ENCODE peak calls at places on chromosomes 3 and 15, in six cellular contexts. E is foreskin keratinocyte, J is suprapubic skin, R is endodermal cell, M is heart right ventricle, H is hepatocyte. Q is an unnamed sample.

GRCh38 chr3:21042184-21042583 is 708.8 kb downstream of the ZNF385D start:
- DNase-seq in E (no peak), J (no peak), R (no peak), M (no peak), H (no peak), Q (no peak)

GRCh38 chr15:87827126-87827525 is 429.4 kb downstream of the NTRK3 start:
- DNase-seq in E (no peak), J (no peak), R (no peak), M (no peak), H (no peak), Q (no peak)

GRCh38 chr3:179299316-179299715 is 23.5 kb upstream of the ZNF639 start:
- DNase-seq in E (no peak), J (no peak), R (no peak), M (no peak), H (no peak), Q (no peak)

GRCh38 chr3:197718904-197719303 is 17.8 kb downstream of the RUBCN start:
- DNase-seq in E (peak), J (no peak), R (no peak), M (no peak), H (peak), Q (peak)

GRCh38 chr3:129950318-129951046 is 24.0 kb upstream of the TRH start:
- DNase-seq in E (no peak), J (no peak), R (no peak), M (no peak), H (no peak), Q (no peak)

GRCh38 chr3:156575661-156576450 is 20.9 kb upstream of the SSR3 start:
- DNase-seq in E (no peak), J (no peak), R (no peak), M (no peak), H (no peak), Q (no peak)

GRCh38 chr15:89662893-89663673 is 7.8 kb upstream of the KIF7 start:
- DNase-seq in E (peak), J (no peak), R (peak), M (peak), H (peak), Q (peak)

GRCh38 chr3:27577504-27577903 is 93.3 kb upstream of the SLC4A7 start:
- DNase-seq in E (no peak), J (no peak), R (no peak), M (no peak), H (no peak), Q (no peak)

GRCh38 chr3:5757213-5757804 is 569.8 kb downstream of the EDEM1 start:
- DNase-seq in E (no peak), J (no peak), R (no peak), M (no peak), H (no peak), Q (no peak)

GRCh38 chr3:128971421-128971820 is 22.5 kb downstream of the CFAP92 start:
- DNase-seq in E (no peak), J (no peak), R (no peak), M (peak), H (peak), Q (no peak)

GRCh38 chr3:151765685-151766084 is 32.0 kb downstream of the AADACL2 start:
- DNase-seq in E (no peak), J (no peak), R (no peak), M (no peak), H (no peak), Q (no peak)

GRCh38 chr15:81752149-81752942 is 293.5 kb downstream of the MEX3B start:
- DNase-seq in E (peak), J (peak), R (peak), M (peak), H (peak), Q (peak)

GRCh38 chr15:82040862-82041261 is 5.0 kb downstream of the MEX3B start:
- DNase-seq in E (no peak), J (no peak), R (peak), M (no peak), H (peak), Q (no peak)

GRCh38 chr15:36161781-36162212 is 417.6 kb upstream of the CDIN1 start:
- DNase-seq in E (peak), J (no peak), R (peak), M (peak), H (peak), Q (no peak)

GRCh38 chr3:38297947-38298711 is 16.0 kb downstream of the SLC22A14 start:
- DNase-seq in E (peak), J (no peak), R (no peak), M (no peak), H (no peak), Q (no peak)

GRCh38 chr3:86785381-86785780 is 205.6 kb downstream of the VGLL3 start:
- DNase-seq in E (no peak), J (no peak), R (no peak), M (no peak), H (peak), Q (no peak)

GRCh38 chr3:171838218-171838720 is 4.9 kb upstream of the TMEM212 start:
- DNase-seq in E (no peak), J (no peak), R (peak), M (peak), H (no peak), Q (no peak)

GRCh38 chr3:71172951-71173350 is 410.6 kb downstream of the FOXP1 start:
- DNase-seq in E (no peak), J (no peak), R (no peak), M (no peak), H (peak), Q (no peak)

GRCh38 chr15:59917504-59918157 is 86.5 kb upstream of the FOXB1 start:
- DNase-seq in E (no peak), J (peak), R (peak), M (peak), H (peak), Q (peak)

GRCh38 chr15:40498418-40498817 is 27.6 kb downstream of the CHST14 start:
- DNase-seq in E (no peak), J (no peak), R (no peak), M (no peak), H (no peak), Q (no peak)

GRCh38 chr15:40498891-40499290 is 28.1 kb downstream of the CHST14 start:
- DNase-seq in E (no peak), J (no peak), R (no peak), M (no peak), H (no peak), Q (no peak)

GRCh38 chr15:40500584-40501330 is 30.0 kb downstream of the CHST14 start:
- DNase-seq in E (no peak), J (no peak), R (no peak), M (no peak), H (no peak), Q (no peak)

GRCh38 chr15:40499931-40500330 is 29.1 kb downstream of the CHST14 start:
- DNase-seq in E (no peak), J (no peak), R (no peak), M (no peak), H (no peak), Q (no peak)

GRCh38 chr15:40501487-40501886 is 30.7 kb downstream of the CHST14 start:
- DNase-seq in E (no peak), J (no peak), R (no peak), M (no peak), H (no peak), Q (no peak)
- H3K27ac ChIP-seq in E (no peak), J (no peak), R (no peak), M (no peak), H (no peak), Q (peak)

GRCh38 chr15:69979783-69980182 is 117.9 kb downstream of the TLE3 start:
- DNase-seq in E (no peak), J (no peak), R (no peak), M (no peak), H (no peak), Q (no peak)
- H3K27ac ChIP-seq in E (no peak), J (no peak), R (no peak), M (no peak), H (no peak), Q (no peak)

GRCh38 chr3:190589326-190589725 is 75.4 kb downstream of the IL1RAP start:
- DNase-seq in E (no peak), J (no peak), R (no peak), M (no peak), H (no peak), Q (no peak)

GRCh38 chr3:190582667-190583066 is 68.8 kb downstream of the IL1RAP start:
- DNase-seq in E (no peak), J (no peak), R (no peak), M (no peak), H (no peak), Q (no peak)

GRCh38 chr3:190591080-190591479 is 77.2 kb downstream of the IL1RAP start:
- DNase-seq in E (no peak), J (no peak), R (no peak), M (no peak), H (no peak), Q (no peak)

GRCh38 chr3:190585771-190586630 is 72.1 kb downstream of the IL1RAP start:
- DNase-seq in E (peak), J (no peak), R (peak), M (no peak), H (peak), Q (peak)

DNA sequence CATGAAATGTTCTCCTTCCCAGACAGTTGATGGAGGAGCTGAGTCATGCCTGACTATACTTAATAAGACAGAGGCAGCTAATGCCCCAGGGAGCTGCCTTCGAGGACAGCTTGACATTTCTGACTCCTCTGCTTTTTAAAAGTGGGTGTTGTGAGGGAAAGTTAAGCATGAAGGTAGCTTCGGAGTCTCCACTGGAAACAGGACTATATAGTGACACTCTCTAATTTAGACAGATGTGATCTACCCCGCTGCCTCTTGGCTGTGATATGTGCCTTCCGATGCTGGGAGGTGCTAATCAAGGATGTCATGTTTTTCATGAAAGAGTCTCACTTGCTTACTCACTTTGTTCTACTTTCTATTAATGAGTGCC is 72.7 kb downstream of the IL1RAP start:
- DNase-seq in E (peak), J (no peak), R (no peak), M (no peak), H (peak), Q (peak)
- H3K27ac ChIP-seq in E (peak), J (peak), R (no peak), M (peak), H (peak), Q (peak)

GRCh38 chr3:12451481-12451880 is 32.8 kb upstream of the TSEN2 start:
- DNase-seq in E (no peak), J (peak), R (no peak), M (no peak), H (no peak), Q (no peak)

GRCh38 chr3:12451960-12452359 is 32.3 kb upstream of the TSEN2 start:
- DNase-seq in E (no peak), J (no peak), R (no peak), M (no peak), H (no peak), Q (no peak)

GRCh38 chr3:12447075-12447474 is 37.2 kb upstream of the TSEN2 start:
- DNase-seq in E (no peak), J (no peak), R (no peak), M (no peak), H (no peak), Q (no peak)

GRCh38 chr3:12452361-12453330 is 31.6 kb upstream of the TSEN2 start:
- DNase-seq in E (no peak), J (peak), R (no peak), M (no peak), H (no peak), Q (no peak)

DNA sequence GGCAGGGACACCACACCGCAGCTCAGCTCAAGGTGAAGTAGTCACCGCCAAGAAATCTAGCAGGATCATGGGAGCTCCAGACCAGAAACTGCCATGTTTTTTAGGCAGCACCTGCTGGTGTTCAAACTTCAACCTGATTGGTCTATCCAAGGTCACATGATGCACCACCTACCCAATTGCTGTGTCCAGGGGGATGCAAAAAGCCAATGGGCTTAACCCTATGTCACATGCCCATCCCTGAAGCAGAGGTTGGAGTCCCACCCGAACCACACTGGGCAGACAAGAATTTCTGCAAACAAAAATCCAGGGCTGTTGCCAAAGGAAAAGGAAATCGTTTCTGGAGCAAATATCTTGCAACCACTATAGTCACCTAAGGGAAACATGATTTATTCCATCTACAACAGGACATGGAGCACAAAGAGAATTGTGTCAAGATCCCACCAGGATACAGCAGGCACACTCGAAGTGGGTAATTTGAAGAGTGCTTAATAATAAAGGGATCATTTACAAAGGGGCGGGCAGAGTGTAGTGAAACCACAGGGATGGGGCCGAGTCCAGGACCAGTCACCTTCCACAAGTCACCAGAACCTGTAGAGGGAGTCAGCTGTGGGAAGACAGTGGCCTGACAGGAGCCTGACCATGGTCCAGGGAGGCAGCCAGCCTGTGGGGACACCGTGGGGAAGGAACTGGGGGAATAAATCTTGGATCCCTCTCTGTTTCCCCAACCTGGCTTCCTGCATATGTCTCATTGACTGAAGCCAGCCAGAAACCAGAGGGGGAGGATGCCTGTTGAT is 34.2 kb upstream of the TSEN2 start:
- DNase-seq in E (no peak), J (no peak), R (no peak), M (no peak), H (no peak), Q (no peak)
- H3K27ac ChIP-seq in E (no peak), J (no peak), R (no peak), M (no peak), H (no peak), Q (no peak)

GRCh38 chr3:123424999-123425386 is 23.9 kb downstream of the ADCY5 start:
- DNase-seq in E (no peak), J (no peak), R (no peak), M (peak), H (no peak), Q (no peak)
- H3K27ac ChIP-seq in E (no peak), J (no peak), R (no peak), M (peak), H (no peak), Q (no peak)